ENCODE peak calls at places on chromosomes 12 and 14, in seven cellular contexts. O, J, Q, F, G, X and Z are unnamed samples.

GRCh38 chr12:20798561-20798960 is 11.9 kb upstream of the SLCO1B3 start:
- DNase-seq in X (peak), F (no peak), J (no peak), Q (no peak), G (no peak), O (no peak), Z (no peak)

GRCh38 chr14:25246751-25247150 is 196.8 kb upstream of the STXBP6 start:
- DNase-seq in F (no peak), J (no peak), O (no peak), G (no peak), Q (no peak), X (no peak), Z (no peak)

GRCh38 chr14:38522724-38523123 is 266.8 kb upstream of the CLEC14A start:
- DNase-seq in O (no peak), G (no peak), X (no peak), J (no peak), F (no peak), Q (no peak), Z (no peak)

GRCh38 chr12:7116196-7116595 is 7.2 kb upstream of the C1RL start:
- DNase-seq in Q (no peak), G (no peak), F (no peak), X (no peak), J (no peak), O (peak), Z (no peak)

GRCh38 chr14:54177861-54178591 is 218.8 kb upstream of the CDKN3 start:
- DNase-seq in Q (no peak), G (no peak), F (no peak), J (no peak), X (no peak), O (no peak), Z (no peak)

GRCh38 chr14:100345711-100346110 is 22.6 kb downstream of the SLC25A47 start:
- DNase-seq in Q (no peak), G (no peak), X (no peak), O (no peak), J (no peak), F (no peak), Z (no peak)

GRCh38 chr12:5201554-5202243 is 158.0 kb downstream of the KCNA5 start:
- DNase-seq in J (no peak), O (no peak), F (no peak), Q (no peak), X (peak), G (no peak), Z (no peak)

GRCh38 chr14:53890611-53891091 is 66.0 kb downstream of the BMP4 start:
- DNase-seq in G (no peak), X (no peak), Q (no peak), F (no peak), O (no peak), J (no peak), Z (no peak)

GRCh38 chr14:91303091-91303923 is 58.8 kb upstream of the GPR68 start:
- DNase-seq in G (peak), J (peak), F (peak), O (peak), X (peak), Q (no peak), Z (peak)

GRCh38 chr12:99157946-99158345 is 489.6 kb upstream of the GARIN6 start:
- DNase-seq in Q (no peak), F (no peak), O (no peak), J (no peak), G (no peak), X (no peak), Z (no peak)

GRCh38 chr14:95849761-95850160 is 26.9 kb upstream of the TUNAR start:
- DNase-seq in Q (no peak), G (no peak), X (no peak), F (no peak), O (no peak), J (no peak), Z (no peak)

GRCh38 chr12:49296034-49296835 is 1.3 kb downstream of the PRPH start:
- DNase-seq in Q (no peak), O (peak), J (peak), F (peak), G (peak), X (peak), Z (peak)

GRCh38 chr12:49912345-49912744 is 8.6 kb upstream of the FAIM2 start:
- DNase-seq in J (no peak), O (peak), X (no peak), G (no peak), F (no peak), Q (no peak), Z (no peak)

GRCh38 chr14:63952933-63953437 is 100.2 kb downstream of the SYNE2 start:
- DNase-seq in F (no peak), O (no peak), J (no peak), Q (no peak), G (no peak), X (no peak), Z (no peak)

GRCh38 chr12:57151741-57152407 is 4.5 kb upstream of the LRP1-AS start:
- DNase-seq in Q (no peak), J (no peak), O (no peak), F (no peak), G (peak), X (no peak), Z (no peak)

GRCh38 chr14:32980887-32981501 is 42.3 kb downstream of the NPAS3 start:
- DNase-seq in G (no peak), F (no peak), O (no peak), X (no peak), J (no peak), Q (no peak), Z (no peak)

GRCh38 chr12:131643581-131644452 is 67.1 kb upstream of the SFSWAP start:
- DNase-seq in Q (no peak), J (no peak), X (no peak), F (no peak), O (no peak), G (no peak), Z (no peak)

GRCh38 chr14:93085916-93086315 is 29.8 kb downstream of the ITPK1 start:
- DNase-seq in X (peak), G (no peak), F (no peak), Q (no peak), O (no peak), J (no peak), Z (no peak)

GRCh38 chr12:120580787-120581723 is at the start of gene POP5:
- DNase-seq in O (peak), J (peak), G (peak), Q (peak), F (peak), X (peak), Z (peak)

GRCh38 chr12:108129017-108129812 is at the start of gene WSCD2:
- DNase-seq in Q (no peak), F (peak), X (peak), J (no peak), O (peak), G (peak), Z (peak)

GRCh38 chr12:2960432-2960956 is 1.3 kb downstream of the TEAD4 start:
- DNase-seq in F (no peak), Q (no peak), G (no peak), X (peak), J (no peak), O (no peak), Z (no peak)

GRCh38 chr14:55850803-55851202 is 267.4 kb upstream of the PELI2 start:
- DNase-seq in Q (no peak), J (no peak), F (no peak), G (no peak), X (no peak), O (no peak), Z (no peak)

GRCh38 chr14:92607702-92608429 is 94.3 kb downstream of the RIN3 start:
- DNase-seq in G (no peak), X (peak), Q (no peak), O (no peak), J (no peak), F (no peak), Z (no peak)

GRCh38 chr12:75489613-75490210 is 9.2 kb downstream of the GLIPR1 start:
- DNase-seq in F (no peak), O (no peak), X (no peak), J (no peak), G (no peak), Q (no peak), Z (no peak)

GRCh38 chr12:106123551-106123991 is 15.2 kb downstream of the NUAK1 start:
- DNase-seq in Q (no peak), G (peak), X (peak), J (no peak), F (no peak), O (no peak), Z (no peak)

GRCh38 chr14:59280961-59281360 is 92.5 kb downstream of the DAAM1 start:
- DNase-seq in O (no peak), G (no peak), X (no peak), Q (no peak), J (no peak), F (no peak), Z (no peak)

GRCh38 chr12:47491516-47491915 is 214.3 kb downstream of the RPAP3 start:
- DNase-seq in O (no peak), J (no peak), G (no peak), X (no peak), Q (no peak), F (no peak), Z (no peak)

GRCh38 chr14:60090864-60091519 is 731 bp upstream of the PCNX4 start:
- DNase-seq in J (peak), Q (no peak), X (peak), G (peak), O (peak), F (peak), Z (peak)

GRCh38 chr14:74207943-74208342 is 31.3 kb upstream of the VSX2 start:
- DNase-seq in Q (no peak), O (no peak), X (peak), F (no peak), J (no peak), G (no peak), Z (no peak)

GRCh38 chr14:70014696-70015095 is 135.5 kb downstream of the SMOC1 start:
- DNase-seq in X (no peak), Q (no peak), F (no peak), G (no peak), J (no peak), O (no peak), Z (no peak)
- H3K4me3 ChIP-seq in X (no peak), Q (no peak), F (no peak), G (no peak), J (no peak), O (no peak), Z (no peak)

GRCh38 chr12:112386726-112387125 is 4.5 kb upstream of the HECTD4 start:
- DNase-seq in F (no peak), X (no peak), Q (no peak), G (no peak), J (no peak), O (no peak), Z (no peak)

GRCh38 chr12:112393328-112393727 is 11.1 kb upstream of the HECTD4 start:
- DNase-seq in G (no peak), Q (no peak), F (no peak), J (no peak), O (no peak), X (no peak), Z (no peak)

GRCh38 chr12:112389228-112389627 is 7.0 kb upstream of the HECTD4 start:
- DNase-seq in J (no peak), X (no peak), F (no peak), Q (no peak), G (no peak), O (no peak), Z (no peak)
- H3K27ac ChIP-seq in J (no peak), X (no peak), F (no peak), Q (no peak), G (no peak), O (no peak), Z (no peak)

GRCh38 chr12:92079054-92079385 is 66.6 kb downstream of the BTG1 start:
- DNase-seq in J (no peak), G (no peak), F (no peak), Q (no peak), X (no peak), O (no peak), Z (no peak)

GRCh38 chr12:92078167-92079053 is 67.2 kb downstream of the BTG1 start:
- DNase-seq in J (no peak), G (no peak), X (peak), O (no peak), Q (no peak), F (no peak), Z (no peak)

GRCh38 chr12:92077530-92077929 is 68.1 kb downstream of the BTG1 start:
- DNase-seq in O (no peak), Q (no peak), G (no peak), J (no peak), F (no peak), X (no peak), Z (no peak)

GRCh38 chr12:92085040-92085439 is 60.6 kb downstream of the BTG1 start:
- DNase-seq in X (no peak), Q (no peak), F (no peak), J (no peak), G (no peak), O (no peak), Z (no peak)

DNA sequence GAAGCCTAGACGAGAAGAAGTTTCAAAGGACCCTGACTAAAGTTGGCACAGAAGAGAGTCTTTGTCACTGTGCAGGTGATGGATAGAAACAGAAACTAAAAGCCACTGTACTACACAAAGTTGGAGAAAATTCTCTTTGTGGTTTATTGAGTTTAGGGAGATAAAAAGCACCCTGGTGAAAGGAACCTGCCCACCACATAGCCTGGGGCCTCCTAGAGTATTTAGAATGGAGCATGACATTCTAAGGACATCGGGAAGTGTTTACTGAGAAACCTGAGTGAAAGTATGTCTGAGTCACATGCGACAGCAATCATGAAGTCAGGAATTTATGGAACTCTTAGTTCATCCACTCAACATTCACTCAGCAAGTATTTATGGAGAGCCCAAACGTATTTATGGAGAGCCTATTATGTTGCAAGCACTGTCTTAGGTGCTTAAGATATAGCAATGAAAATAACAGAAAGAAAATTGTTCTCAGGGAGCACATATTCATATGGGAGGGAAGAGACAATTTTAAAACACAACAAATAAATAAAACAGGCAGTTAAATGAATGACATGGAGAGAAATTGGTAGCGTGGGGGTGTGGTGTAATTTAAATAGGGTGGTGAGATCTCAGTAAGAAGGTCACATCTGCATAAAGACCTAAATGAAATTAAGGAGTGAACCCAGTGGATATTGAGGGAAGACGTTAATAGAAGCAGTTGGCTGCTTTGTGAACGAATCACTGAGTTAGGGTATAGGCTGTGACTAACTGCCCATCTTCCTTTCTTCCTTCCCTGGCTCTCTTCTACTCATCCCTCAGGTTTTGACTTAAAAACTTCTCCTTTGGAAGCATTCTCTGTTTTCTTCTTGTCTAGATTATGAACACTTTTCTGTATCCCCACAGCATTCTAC is 65.0 kb downstream of the BTG1 start:
- DNase-seq in F (no peak), O (no peak), J (peak), Q (no peak), X (peak), G (no peak), Z (peak)
- H3K4me3 ChIP-seq in F (no peak), O (peak), J (peak), Q (no peak), X (no peak), G (no peak), Z (peak)

DNA sequence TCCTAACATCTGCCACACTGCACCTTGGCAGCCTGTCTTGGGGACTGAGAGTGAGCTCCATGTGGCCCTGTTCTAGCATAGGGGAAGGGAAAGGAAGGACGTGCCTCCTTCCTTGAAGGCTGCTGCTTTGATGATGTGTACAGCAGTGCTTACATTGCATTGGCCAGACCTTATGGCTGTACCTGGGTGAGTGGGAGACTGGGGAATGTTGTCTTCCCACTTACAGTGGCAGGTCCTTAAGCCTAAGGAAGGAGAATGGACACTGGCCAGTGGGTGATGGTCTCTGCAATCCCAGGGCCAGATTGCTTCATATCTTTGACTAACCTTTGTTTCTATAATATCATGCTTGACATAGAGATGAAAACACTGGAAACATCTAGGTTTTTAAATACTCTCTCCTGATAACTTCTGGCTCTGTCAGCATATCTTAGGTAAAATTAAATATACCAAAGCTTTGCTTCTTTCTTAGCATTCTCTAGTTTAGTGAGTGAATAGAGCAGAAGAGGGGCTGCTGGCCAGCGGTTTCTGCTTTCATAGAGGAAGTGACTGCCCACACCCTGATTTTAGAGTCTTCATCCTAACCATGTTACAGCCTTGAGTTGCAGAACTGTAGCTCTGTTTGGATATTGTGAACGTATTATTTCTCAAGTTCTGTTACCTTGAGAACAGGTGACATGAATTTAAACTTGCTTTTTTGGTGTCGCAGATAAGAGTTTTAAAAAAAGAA is 27.2 kb downstream of the KLC1 start:
- DNase-seq in G (no peak), O (no peak), J (no peak), F (no peak), X (no peak), Q (no peak), Z (no peak)
- H3K27ac ChIP-seq in G (no peak), O (no peak), J (no peak), F (no peak), X (no peak), Q (no peak), Z (no peak)

DNA sequence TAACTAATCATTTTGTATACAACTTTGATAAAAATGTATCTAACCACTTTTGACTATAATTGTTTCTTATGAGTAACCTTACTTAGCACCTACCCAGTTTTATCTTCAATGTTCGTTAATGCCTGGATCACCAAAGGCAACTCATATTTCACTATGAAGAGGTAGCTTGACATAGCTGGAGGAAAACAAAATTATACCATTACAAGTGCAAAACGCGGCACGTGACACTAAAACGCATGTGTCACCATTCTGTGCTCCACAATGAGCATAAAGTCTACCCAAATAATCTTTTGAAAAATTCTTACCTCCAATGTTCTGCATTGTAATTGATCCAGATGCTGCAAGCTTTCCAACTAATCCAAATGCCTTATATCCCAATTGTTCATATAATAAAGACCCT is 5.8 kb downstream of the SLC38A2 start:
- DNase-seq in O (no peak), X (no peak), F (no peak), G (no peak), J (no peak), Q (no peak), Z (no peak)
- H3K4me3 ChIP-seq in O (peak), X (peak), F (no peak), G (peak), J (no peak), Q (peak), Z (no peak)

GRCh38 chr14:72567226-72567625 is 326.7 kb downstream of the DPF3 start:
- DNase-seq in F (no peak), J (no peak), O (no peak), Q (no peak), G (no peak), X (no peak), Z (no peak)
- H3K27ac ChIP-seq in F (no peak), J (no peak), O (no peak), Q (no peak), G (no peak), X (no peak), Z (no peak)

GRCh38 chr12:25052191-25053020 is 103.5 kb upstream of the BCAT1 start:
- DNase-seq in O (no peak), G (no peak), F (peak), X (no peak), Q (peak), J (peak), Z (peak)
- H3K4me3 ChIP-seq in O (peak), G (peak), F (peak), X (no peak), Q (peak), J (peak), Z (peak)

GRCh38 chr12:62713723-62714122 is 221.2 kb downstream of the PPM1H start:
- DNase-seq in O (no peak), Q (no peak), J (no peak), F (no peak), G (no peak), X (no peak), Z (no peak)

GRCh38 chr12:62716037-62716436 is 218.9 kb downstream of the PPM1H start:
- DNase-seq in J (no peak), Q (no peak), O (no peak), F (no peak), G (no peak), X (no peak), Z (no peak)

GRCh38 chr12:62715086-62715786 is 219.7 kb downstream of the PPM1H start:
- DNase-seq in F (no peak), X (no peak), Q (no peak), G (no peak), J (no peak), O (no peak), Z (no peak)

GRCh38 chr12:62713190-62713589 is 221.8 kb downstream of the PPM1H start:
- DNase-seq in O (no peak), F (no peak), X (no peak), Q (no peak), J (no peak), G (no peak), Z (no peak)

DNA sequence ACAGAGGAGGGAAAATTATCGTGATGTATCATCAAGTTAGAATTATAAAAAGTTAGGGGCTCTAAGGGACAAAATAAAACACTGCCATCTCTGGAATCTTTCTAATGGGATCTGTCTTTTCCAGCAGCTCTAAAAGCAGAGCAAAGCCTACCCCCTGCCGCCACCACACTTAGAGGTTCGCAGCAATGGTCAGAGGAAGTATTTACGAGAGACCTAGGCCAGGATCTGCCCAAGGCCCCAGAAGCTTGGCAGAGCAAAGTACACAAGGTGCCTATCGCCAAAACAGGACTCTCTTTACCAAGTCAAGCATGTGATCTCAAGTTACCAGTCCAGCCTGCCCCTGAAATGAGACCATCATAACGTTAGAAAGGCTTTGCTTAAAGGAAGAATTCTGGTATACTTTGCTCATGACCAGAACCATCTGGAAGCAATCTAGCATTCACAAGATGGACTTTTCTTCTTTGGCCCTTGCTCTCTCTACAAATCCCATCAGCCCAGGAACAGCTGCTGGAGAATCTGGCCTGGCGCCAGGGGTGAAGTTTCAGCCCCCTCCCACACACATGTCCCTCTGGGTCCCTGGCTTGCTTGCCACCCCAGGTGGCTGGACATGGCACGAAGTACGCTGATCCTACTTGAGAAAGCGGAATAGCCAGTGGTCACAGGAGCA is 220.4 kb downstream of the PPM1H start:
- DNase-seq in Q (no peak), G (no peak), J (no peak), O (no peak), F (no peak), X (no peak), Z (no peak)
- H3K27ac ChIP-seq in Q (no peak), G (no peak), J (no peak), O (no peak), F (no peak), X (peak), Z (no peak)